ENCODE peak calls at places on chromosomes 6 and 20, in eight cellular contexts. One of them, this sample, is unnamed.

GRCh38 chr6:111810321-111811235 is 62.7 kb downstream of the FYN start:
- DNase-seq in heart right ventricle: no peak
- DNase-seq in Peyer's patch: no peak
- DNase-seq in nephron progenitor cell: no peak
- DNase-seq in fibroblast of mammary gland: no peak
- DNase-seq in AG09309: no peak
- DNase-seq in Calu3: no peak
- DNase-seq in cardiac muscle cell: no peak
- DNase-seq in this sample: no peak

GRCh38 chr20:20466341-20466879 is 98.5 kb downstream of the INSM1 start:
- DNase-seq in heart right ventricle: no peak
- DNase-seq in Peyer's patch: peak; percentile 52
- DNase-seq in nephron progenitor cell: no peak
- DNase-seq in fibroblast of mammary gland: peak; percentile 94
- DNase-seq in AG09309: peak; percentile 79
- DNase-seq in Calu3: no peak
- DNase-seq in cardiac muscle cell: peak; percentile 92
- DNase-seq in this sample: peak; percentile 54

GRCh38 chr6:31239854-31240253 is 32.0 kb downstream of the HLA-C start:
- DNase-seq in heart right ventricle: no peak
- DNase-seq in Peyer's patch: no peak
- DNase-seq in nephron progenitor cell: no peak
- DNase-seq in fibroblast of mammary gland: peak; percentile 5
- DNase-seq in AG09309: no peak
- DNase-seq in Calu3: no peak
- DNase-seq in cardiac muscle cell: no peak
- DNase-seq in this sample: no peak

GRCh38 chr6:146545608-146546007 is 2.0 kb downstream of the RAB32 start:
- DNase-seq in heart right ventricle: no peak
- DNase-seq in Peyer's patch: no peak
- DNase-seq in nephron progenitor cell: no peak
- DNase-seq in fibroblast of mammary gland: peak; percentile 54
- DNase-seq in AG09309: peak; percentile 44
- DNase-seq in Calu3: no peak
- DNase-seq in cardiac muscle cell: peak; percentile 57
- DNase-seq in this sample: no peak

GRCh38 chr6:10413850-10414765 is 766 bp downstream of the TFAP2A start:
- DNase-seq in heart right ventricle: no peak
- DNase-seq in Peyer's patch: no peak
- DNase-seq in nephron progenitor cell: peak; percentile 46
- DNase-seq in fibroblast of mammary gland: no peak
- DNase-seq in AG09309: no peak
- DNase-seq in Calu3: peak; percentile 53
- DNase-seq in cardiac muscle cell: no peak
- DNase-seq in this sample: no peak

GRCh38 chr20:40532103-40532502 is 156.9 kb downstream of the MAFB start:
- DNase-seq in heart right ventricle: no peak
- DNase-seq in Peyer's patch: no peak
- DNase-seq in nephron progenitor cell: peak; percentile 10
- DNase-seq in fibroblast of mammary gland: peak; percentile 53
- DNase-seq in AG09309: no peak
- DNase-seq in Calu3: peak; percentile 56
- DNase-seq in cardiac muscle cell: peak; percentile 29
- DNase-seq in this sample: no peak

GRCh38 chr20:4014031-4014474 is 1.3 kb downstream of the RNF24 start:
- DNase-seq in heart right ventricle: peak; percentile 52
- DNase-seq in Peyer's patch: no peak
- DNase-seq in nephron progenitor cell: no peak
- DNase-seq in fibroblast of mammary gland: peak; percentile 88
- DNase-seq in AG09309: peak; percentile 71
- DNase-seq in Calu3: peak; percentile 60
- DNase-seq in cardiac muscle cell: peak; percentile 86
- DNase-seq in this sample: peak; percentile 59

GRCh38 chr6:30885481-30885998 is 1.2 kb downstream of the DDR1 start:
- DNase-seq in heart right ventricle: no peak
- DNase-seq in Peyer's patch: no peak
- DNase-seq in nephron progenitor cell: no peak
- DNase-seq in fibroblast of mammary gland: no peak
- DNase-seq in AG09309: no peak
- DNase-seq in Calu3: peak; percentile 75
- DNase-seq in cardiac muscle cell: no peak
- DNase-seq in this sample: no peak

GRCh38 chr20:25461766-25462165 is 54.3 kb downstream of the GINS1 start:
- DNase-seq in heart right ventricle: peak; percentile 29
- DNase-seq in Peyer's patch: no peak
- DNase-seq in nephron progenitor cell: no peak
- DNase-seq in fibroblast of mammary gland: no peak
- DNase-seq in AG09309: no peak
- DNase-seq in Calu3: no peak
- DNase-seq in cardiac muscle cell: no peak
- DNase-seq in this sample: no peak

GRCh38 chr6:11700118-11700718 is 78.4 kb downstream of the ADTRP start:
- DNase-seq in heart right ventricle: no peak
- DNase-seq in Peyer's patch: no peak
- DNase-seq in nephron progenitor cell: no peak
- DNase-seq in fibroblast of mammary gland: peak; percentile 72
- DNase-seq in AG09309: no peak
- DNase-seq in Calu3: no peak
- DNase-seq in cardiac muscle cell: peak; percentile 75
- DNase-seq in this sample: peak; percentile 27

GRCh38 chr6:131937703-131938631 is 13.2 kb downstream of the CCN2 start:
- DNase-seq in heart right ventricle: no peak
- DNase-seq in Peyer's patch: no peak
- DNase-seq in nephron progenitor cell: no peak
- DNase-seq in fibroblast of mammary gland: peak; percentile 95
- DNase-seq in AG09309: no peak
- DNase-seq in Calu3: no peak
- DNase-seq in cardiac muscle cell: peak; percentile 99
- DNase-seq in this sample: no peak

GRCh38 chr6:119035459-119035858 is 43.0 kb downstream of the FAM184A start:
- DNase-seq in heart right ventricle: no peak
- DNase-seq in Peyer's patch: no peak
- DNase-seq in nephron progenitor cell: no peak
- DNase-seq in fibroblast of mammary gland: no peak
- DNase-seq in AG09309: no peak
- DNase-seq in Calu3: no peak
- DNase-seq in cardiac muscle cell: no peak
- DNase-seq in this sample: no peak
- TF ChIP-seq CTCF in heart right ventricle: no peak
- TF ChIP-seq CTCF in Peyer's patch: peak; percentile 4
- TF ChIP-seq CTCF in nephron progenitor cell: no peak
- TF ChIP-seq CTCF in fibroblast of mammary gland: no peak
- TF ChIP-seq CTCF in AG09309: no peak
- TF ChIP-seq CTCF in Calu3: no peak
- TF ChIP-seq CTCF in cardiac muscle cell: no peak
- TF ChIP-seq CTCF in this sample: no peak

GRCh38 chr6:161219336-161220079 is 54.4 kb downstream of the AGPAT4 start:
- DNase-seq in heart right ventricle: no peak
- DNase-seq in Peyer's patch: no peak
- DNase-seq in nephron progenitor cell: no peak
- DNase-seq in fibroblast of mammary gland: no peak
- DNase-seq in AG09309: no peak
- DNase-seq in Calu3: no peak
- DNase-seq in cardiac muscle cell: no peak
- DNase-seq in this sample: no peak

GRCh38 chr6:161217631-161218030 is 56.2 kb downstream of the AGPAT4 start:
- DNase-seq in heart right ventricle: no peak
- DNase-seq in Peyer's patch: no peak
- DNase-seq in nephron progenitor cell: no peak
- DNase-seq in fibroblast of mammary gland: no peak
- DNase-seq in AG09309: no peak
- DNase-seq in Calu3: no peak
- DNase-seq in cardiac muscle cell: no peak
- DNase-seq in this sample: no peak

GRCh38 chr6:161216616-161217205 is 57.1 kb downstream of the AGPAT4 start:
- DNase-seq in heart right ventricle: no peak
- DNase-seq in Peyer's patch: no peak
- DNase-seq in nephron progenitor cell: no peak
- DNase-seq in fibroblast of mammary gland: no peak
- DNase-seq in AG09309: no peak
- DNase-seq in Calu3: no peak
- DNase-seq in cardiac muscle cell: no peak
- DNase-seq in this sample: no peak

GRCh38 chr6:161215876-161216615 is 57.8 kb downstream of the AGPAT4 start:
- DNase-seq in heart right ventricle: no peak
- DNase-seq in Peyer's patch: no peak
- DNase-seq in nephron progenitor cell: no peak
- DNase-seq in fibroblast of mammary gland: peak; percentile 59
- DNase-seq in AG09309: no peak
- DNase-seq in Calu3: no peak
- DNase-seq in cardiac muscle cell: no peak
- DNase-seq in this sample: no peak

GRCh38 chr6:161218222-161218621 is 55.6 kb downstream of the AGPAT4 start:
- DNase-seq in heart right ventricle: no peak
- DNase-seq in Peyer's patch: no peak
- DNase-seq in nephron progenitor cell: no peak
- DNase-seq in fibroblast of mammary gland: peak; percentile 36
- DNase-seq in AG09309: no peak
- DNase-seq in Calu3: no peak
- DNase-seq in cardiac muscle cell: no peak
- DNase-seq in this sample: no peak
- TF ChIP-seq CTCF in heart right ventricle: no peak
- TF ChIP-seq CTCF in Peyer's patch: no peak
- TF ChIP-seq CTCF in nephron progenitor cell: no peak
- TF ChIP-seq CTCF in fibroblast of mammary gland: peak; percentile 25
- TF ChIP-seq CTCF in AG09309: peak; percentile 29
- TF ChIP-seq CTCF in Calu3: no peak
- TF ChIP-seq CTCF in cardiac muscle cell: no peak
- TF ChIP-seq CTCF in this sample: no peak

DNA sequence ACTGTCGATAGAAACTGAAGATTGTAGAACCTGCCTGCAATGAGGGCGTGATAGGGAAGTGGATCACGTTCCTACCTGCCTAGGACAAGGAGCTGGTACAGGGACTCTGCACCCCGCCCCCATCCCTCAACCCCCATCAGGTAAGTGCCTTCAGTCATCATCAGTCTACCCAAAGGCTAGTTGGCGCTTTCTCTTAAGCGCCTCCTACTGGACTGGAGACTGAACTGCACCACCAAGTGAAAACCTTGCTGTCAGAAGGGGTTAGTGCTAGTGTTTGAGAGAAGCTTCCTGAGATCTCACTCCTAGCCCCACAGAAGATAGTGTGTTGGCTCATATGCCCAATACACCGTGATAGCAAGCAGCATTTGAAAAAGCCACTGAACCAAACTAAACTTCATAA is 706.5 kb upstream of the MAN1A1 start:
- DNase-seq in heart right ventricle: no peak
- DNase-seq in Peyer's patch: no peak
- DNase-seq in nephron progenitor cell: no peak
- DNase-seq in fibroblast of mammary gland: peak; percentile 8
- DNase-seq in AG09309: no peak
- DNase-seq in Calu3: no peak
- DNase-seq in cardiac muscle cell: no peak
- DNase-seq in this sample: no peak
- TF ChIP-seq CTCF in heart right ventricle: no peak
- TF ChIP-seq CTCF in Peyer's patch: peak; percentile 11
- TF ChIP-seq CTCF in nephron progenitor cell: peak; percentile 35
- TF ChIP-seq CTCF in fibroblast of mammary gland: peak; percentile 58
- TF ChIP-seq CTCF in AG09309: peak; percentile 30
- TF ChIP-seq CTCF in Calu3: no peak
- TF ChIP-seq CTCF in cardiac muscle cell: peak; percentile 20
- TF ChIP-seq CTCF in this sample: peak; percentile 21

GRCh38 chr6:127554435-127555006 is 22.5 kb upstream of the C6orf58 start:
- DNase-seq in heart right ventricle: no peak
- DNase-seq in Peyer's patch: no peak
- DNase-seq in nephron progenitor cell: no peak
- DNase-seq in fibroblast of mammary gland: peak; percentile 45
- DNase-seq in AG09309: no peak
- DNase-seq in Calu3: peak; percentile 54
- DNase-seq in cardiac muscle cell: peak; percentile 59
- DNase-seq in this sample: no peak
- TF ChIP-seq CTCF in heart right ventricle: no peak
- TF ChIP-seq CTCF in Peyer's patch: no peak
- TF ChIP-seq CTCF in nephron progenitor cell: no peak
- TF ChIP-seq CTCF in fibroblast of mammary gland: peak; percentile 56
- TF ChIP-seq CTCF in AG09309: peak; percentile 64
- TF ChIP-seq CTCF in Calu3: no peak
- TF ChIP-seq CTCF in cardiac muscle cell: peak; percentile 61
- TF ChIP-seq CTCF in this sample: peak; percentile 44

GRCh38 chr6:108116781-108117426 is 42.4 kb upstream of the OSTM1 start:
- DNase-seq in heart right ventricle: no peak
- DNase-seq in Peyer's patch: no peak
- DNase-seq in nephron progenitor cell: peak; percentile 12
- DNase-seq in fibroblast of mammary gland: no peak
- DNase-seq in AG09309: no peak
- DNase-seq in Calu3: no peak
- DNase-seq in cardiac muscle cell: no peak
- DNase-seq in this sample: no peak

GRCh38 chr6:108113557-108114519 is 39.3 kb upstream of the OSTM1 start:
- DNase-seq in heart right ventricle: peak; percentile 39
- DNase-seq in Peyer's patch: no peak
- DNase-seq in nephron progenitor cell: peak; percentile 44
- DNase-seq in fibroblast of mammary gland: peak; percentile 58
- DNase-seq in AG09309: peak; percentile 11
- DNase-seq in Calu3: peak; percentile 64
- DNase-seq in cardiac muscle cell: peak; percentile 72
- DNase-seq in this sample: no peak

GRCh38 chr6:108116424-108116780 is 41.9 kb upstream of the OSTM1 start:
- DNase-seq in heart right ventricle: no peak
- DNase-seq in Peyer's patch: no peak
- DNase-seq in nephron progenitor cell: no peak
- DNase-seq in fibroblast of mammary gland: no peak
- DNase-seq in AG09309: no peak
- DNase-seq in Calu3: no peak
- DNase-seq in cardiac muscle cell: no peak
- DNase-seq in this sample: no peak

GRCh38 chr6:108115598-108116058 is 41.1 kb upstream of the OSTM1 start:
- DNase-seq in heart right ventricle: no peak
- DNase-seq in Peyer's patch: no peak
- DNase-seq in nephron progenitor cell: peak; percentile 41
- DNase-seq in fibroblast of mammary gland: peak; percentile 39
- DNase-seq in AG09309: no peak
- DNase-seq in Calu3: peak; percentile 77
- DNase-seq in cardiac muscle cell: peak; percentile 55
- DNase-seq in this sample: no peak

DNA sequence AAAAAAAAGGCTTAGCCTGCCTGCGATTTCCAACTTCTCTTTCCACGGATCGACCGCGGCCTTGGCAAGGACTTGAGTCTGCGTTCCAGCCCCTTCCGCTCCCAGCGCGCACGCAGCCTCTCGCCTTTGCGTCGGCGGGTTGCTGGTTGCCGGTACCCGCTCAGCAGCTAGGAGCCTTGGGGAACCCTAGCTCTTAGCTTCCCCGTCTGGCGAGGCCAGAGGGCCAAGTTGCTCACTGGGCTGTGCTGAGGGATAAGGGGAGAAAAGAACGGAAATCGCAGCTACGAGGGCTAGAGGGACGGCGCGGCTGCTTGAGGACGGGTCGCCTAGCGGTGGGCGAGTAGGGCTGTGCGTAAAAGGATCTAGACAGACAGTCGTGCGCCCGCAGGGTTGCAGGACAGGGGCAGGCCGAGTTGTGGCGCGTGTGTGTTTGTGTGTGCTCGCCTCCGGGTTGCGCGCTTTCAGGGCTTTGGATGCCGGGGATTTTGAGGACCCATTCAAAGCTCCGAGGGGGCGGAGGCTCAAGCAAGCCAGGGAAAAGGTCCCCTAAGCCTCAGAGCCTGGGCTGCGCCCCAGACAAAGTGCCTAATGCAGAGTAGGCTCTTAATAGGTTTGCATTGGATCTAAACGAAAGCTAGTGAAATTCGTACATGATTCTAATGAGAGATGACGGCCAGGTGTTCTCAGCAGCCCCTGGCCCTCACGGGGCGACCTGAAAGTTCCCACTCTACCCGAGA is 40.5 kb upstream of the OSTM1 start:
- DNase-seq in heart right ventricle: peak; percentile 60
- DNase-seq in Peyer's patch: no peak
- DNase-seq in nephron progenitor cell: peak; percentile 63
- DNase-seq in fibroblast of mammary gland: peak; percentile 67
- DNase-seq in AG09309: no peak
- DNase-seq in Calu3: peak; percentile 54
- DNase-seq in cardiac muscle cell: peak; percentile 90
- DNase-seq in this sample: peak; percentile 19
- TF ChIP-seq CTCF in heart right ventricle: no peak
- TF ChIP-seq CTCF in Peyer's patch: no peak
- TF ChIP-seq CTCF in nephron progenitor cell: peak; percentile 13
- TF ChIP-seq CTCF in fibroblast of mammary gland: no peak
- TF ChIP-seq CTCF in AG09309: no peak
- TF ChIP-seq CTCF in Calu3: peak; percentile 29
- TF ChIP-seq CTCF in cardiac muscle cell: no peak
- TF ChIP-seq CTCF in this sample: peak; percentile 5